ENCODE peak calls at places on chromosomes 7 and 10, in nine cellular contexts. R is endothelial cell of umbilical vein, X is heart left ventricle, W is adrenal gland, D is Peyer's patch, Q is lower leg skin, P is IMR-90, F is spleen, J is erythroblast. G is an unnamed sample.

GRCh38 chr7:100679927-100680588 is 6.5 kb downstream of the GNB2 start:
- DNase-seq in R (no peak), X (no peak), W (peak; percentile 87), D (no peak), Q (peak; percentile 90), P (no peak), F (no peak), J (no peak), G (no peak)

GRCh38 chr10:21494221-21495001 is 31.1 kb downstream of the SKIDA1 start:
- DNase-seq in R (peak; percentile 27), X (peak; percentile 66), W (peak; percentile 43), D (no peak), Q (peak; percentile 85), P (no peak), F (peak; percentile 85), J (peak; percentile 49), G (no peak)

GRCh38 chr10:71088054-71088453 is 124.3 kb upstream of the UNC5B start:
- DNase-seq in R (no peak), X (no peak), W (no peak), D (no peak), Q (no peak), P (no peak), F (no peak), J (no peak), G (no peak)

GRCh38 chr10:10992961-10993714 is 24.5 kb upstream of the CELF2 start:
- DNase-seq in R (no peak), X (no peak), W (no peak), D (no peak), Q (no peak), P (no peak), F (no peak), J (no peak), G (no peak)

GRCh38 chr7:17460001-17460400 is 161.5 kb downstream of the AHR start:
- DNase-seq in R (no peak), X (no peak), W (no peak), D (no peak), Q (no peak), P (no peak), F (no peak), J (no peak), G (no peak)

GRCh38 chr10:122515588-122516231 is 44.8 kb upstream of the DMBT1 start:
- DNase-seq in R (no peak), X (no peak), W (no peak), D (peak; percentile 44), Q (no peak), P (peak; percentile 35), F (no peak), J (no peak), G (peak; percentile 36)

GRCh38 chr7:93148135-93148534 is at the start of gene SAMD9L:
- DNase-seq in R (peak; percentile 51), X (no peak), W (no peak), D (no peak), Q (no peak), P (peak; percentile 28), F (no peak), J (peak; percentile 64), G (no peak)

GRCh38 chr7:108142675-108143259 is 12.6 kb upstream of the LAMB4 start:
- DNase-seq in R (no peak), X (no peak), W (no peak), D (no peak), Q (no peak), P (no peak), F (no peak), J (no peak), G (no peak)

DNA sequence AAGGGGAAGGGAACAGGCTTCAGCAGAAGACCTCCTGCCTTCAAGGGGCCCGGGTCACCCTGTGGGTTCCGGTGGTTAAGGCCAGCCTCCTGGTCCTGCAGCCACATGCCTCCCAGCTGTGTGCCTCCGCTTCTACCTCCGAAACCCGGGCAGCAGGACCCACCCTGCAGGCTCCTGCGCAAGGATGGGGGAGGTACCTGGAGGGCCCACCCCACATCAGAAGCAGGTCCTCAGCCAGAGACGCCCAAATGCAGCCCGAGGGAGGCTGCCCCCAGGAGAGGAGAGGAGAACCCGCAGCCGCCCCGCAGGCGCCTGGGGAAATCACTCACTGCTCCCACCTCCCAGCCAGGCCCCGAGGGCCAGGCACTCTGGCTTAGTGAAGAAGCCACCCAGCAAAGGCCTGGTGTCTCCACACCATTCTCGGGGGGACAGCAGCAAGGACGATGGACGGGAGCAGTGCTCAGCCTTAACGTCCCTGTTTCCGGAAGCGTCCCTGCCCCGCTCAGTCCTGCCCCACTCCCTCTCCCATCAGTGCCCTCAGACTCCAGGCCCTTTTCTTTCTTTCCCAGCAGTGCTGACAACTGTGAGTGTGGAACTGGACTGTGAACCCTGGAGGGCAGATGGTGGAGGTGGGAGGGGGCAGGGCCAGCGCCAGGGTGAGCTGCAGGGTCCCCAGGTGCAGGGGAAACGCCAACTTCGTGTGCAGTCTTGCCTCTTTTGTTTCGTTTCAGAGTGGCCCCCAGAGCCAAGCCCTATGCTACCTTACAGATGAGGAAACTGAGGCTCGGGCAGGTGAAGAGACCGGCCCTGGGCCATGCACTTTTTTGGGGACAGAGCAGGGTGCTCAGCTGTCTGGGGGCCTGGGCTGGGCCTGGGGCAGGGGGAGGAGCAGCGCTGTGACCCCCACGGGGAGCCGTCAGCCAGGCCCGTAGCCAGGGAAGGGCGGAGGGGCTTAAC is 138.0 kb downstream of the FAM53B start:
- DNase-seq in R (no peak), X (no peak), W (no peak), D (no peak), Q (no peak), P (no peak), F (peak; percentile 78), J (no peak), G (no peak)
- TF ChIP-seq POLR2A in R (no peak), X (no peak), W (no peak), D (no peak), Q (no peak), P (no peak), F (no peak), J (no peak), G (no peak)

DNA sequence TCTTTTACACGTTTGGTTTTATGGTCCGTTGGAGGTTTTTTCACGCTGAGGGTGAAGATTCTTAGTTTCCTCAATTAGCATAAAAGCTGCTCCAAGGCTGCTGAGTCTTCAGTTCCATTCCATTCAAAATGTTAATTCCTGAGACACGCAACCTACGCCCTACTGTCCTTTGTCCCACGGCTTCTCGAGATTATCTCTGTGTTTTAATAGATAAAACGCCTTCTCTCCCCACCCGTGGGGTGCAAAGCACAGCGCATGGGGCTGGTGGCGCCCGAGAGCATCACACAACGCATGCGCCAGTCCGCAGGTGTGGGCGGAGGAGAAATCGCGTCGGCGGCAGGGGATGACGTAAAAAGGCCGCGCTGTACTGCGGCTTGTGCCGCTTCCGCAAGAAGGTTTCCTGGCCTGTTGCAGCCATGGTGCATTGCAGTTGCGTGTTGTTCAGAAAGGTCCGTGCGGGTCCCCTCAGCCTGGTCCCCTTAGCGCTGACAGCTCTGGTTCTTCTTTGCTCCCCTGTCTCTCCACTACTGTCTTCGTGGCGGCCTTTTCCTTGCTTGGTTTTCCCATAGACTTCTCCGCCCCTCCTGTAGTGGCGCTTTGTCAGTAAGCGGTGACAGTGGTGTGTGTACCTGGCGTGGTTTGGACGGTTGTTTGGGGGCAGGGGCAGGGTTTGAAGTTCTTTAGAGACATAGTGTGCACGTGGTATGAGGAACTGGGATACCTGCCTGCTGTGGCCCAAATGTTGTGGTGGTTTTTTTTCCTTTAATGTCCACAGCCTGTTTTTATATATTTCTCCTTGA is at the start of gene GTPBP10:
- DNase-seq in R (peak; percentile 97), X (peak; percentile 94), W (peak; percentile 94), D (peak; percentile 90), Q (peak; percentile 98), P (peak; percentile 96), F (peak; percentile 98), J (peak; percentile 97), G (peak; percentile 81)
- TF ChIP-seq POLR2A in R (peak; percentile 95), X (peak; percentile 74), W (peak; percentile 64), D (peak; percentile 77), Q (no peak), P (peak; percentile 93), F (no peak), J (peak; percentile 97), G (peak; percentile 90)

GRCh38 chr10:104028823-104029527 is 56.7 kb downstream of the COL17A1 start:
- DNase-seq in R (no peak), X (no peak), W (no peak), D (no peak), Q (no peak), P (no peak), F (no peak), J (no peak), G (no peak)

GRCh38 chr10:104026762-104027161 is 58.9 kb downstream of the COL17A1 start:
- DNase-seq in R (no peak), X (no peak), W (no peak), D (no peak), Q (no peak), P (no peak), F (no peak), J (no peak), G (no peak)

GRCh38 chr10:104022020-104022419 is 55.1 kb downstream of the SLK start:
- DNase-seq in R (peak; percentile 46), X (no peak), W (no peak), D (no peak), Q (no peak), P (no peak), F (no peak), J (no peak), G (no peak)

GRCh38 chr10:104028146-104028545 is 57.5 kb downstream of the COL17A1 start:
- DNase-seq in R (no peak), X (no peak), W (no peak), D (no peak), Q (no peak), P (peak; percentile 23), F (no peak), J (peak; percentile 26), G (no peak)

GRCh38 chr10:104025524-104025923 is 58.6 kb downstream of the SLK start:
- DNase-seq in R (no peak), X (no peak), W (no peak), D (no peak), Q (no peak), P (no peak), F (no peak), J (no peak), G (no peak)
- TF ChIP-seq POLR2A in R (no peak), X (no peak), W (no peak), D (no peak), Q (no peak), P (no peak), F (no peak), J (no peak), G (no peak)

GRCh38 chr7:32941996-32942782 is 15.1 kb upstream of the FKBP9 start:
- DNase-seq in R (peak; percentile 56), X (peak; percentile 79), W (peak; percentile 71), D (peak; percentile 62), Q (peak; percentile 93), P (peak; percentile 32), F (peak; percentile 92), J (peak; percentile 87), G (peak; percentile 79)

GRCh38 chr7:32941181-32941995 is 15.9 kb upstream of the FKBP9 start:
- DNase-seq in R (peak; percentile 31), X (no peak), W (no peak), D (no peak), Q (no peak), P (no peak), F (no peak), J (no peak), G (no peak)

GRCh38 chr7:32943654-32944030 is 13.6 kb upstream of the FKBP9 start:
- DNase-seq in R (no peak), X (no peak), W (no peak), D (no peak), Q (no peak), P (no peak), F (no peak), J (no peak), G (no peak)

GRCh38 chr7:32947420-32947983 is 9.7 kb upstream of the FKBP9 start:
- DNase-seq in R (no peak), X (no peak), W (no peak), D (no peak), Q (no peak), P (no peak), F (no peak), J (no peak), G (no peak)

GRCh38 chr7:32942783-32943653 is 14.2 kb upstream of the FKBP9 start:
- DNase-seq in R (peak; percentile 78), X (peak; percentile 87), W (peak; percentile 79), D (peak; percentile 70), Q (peak; percentile 94), P (peak; percentile 71), F (peak; percentile 96), J (peak; percentile 88), G (peak; percentile 96)
- TF ChIP-seq POLR2A in R (peak; percentile 7), X (peak; percentile 25), W (peak; percentile 26), D (peak; percentile 49), Q (no peak), P (no peak), F (no peak), J (peak; percentile 54), G (peak; percentile 68)